ENCODE peak calls at places on chromosomes 11 and 22, in nine cellular contexts. O is upper lobe of right lung; T is CD8-positive, alpha-beta T cell; E is mesendoderm; H is iPS DF 6.9; B is CD4-positive, CD25-positive, alpha-beta regulatory T cell; D is transverse colon; Q is sigmoid colon; R is PC-9. J is an unnamed sample.

GRCh38 chr11:19951558-19952083 is 208.7 kb downstream of the DBX1 start:
- DNase-seq in O (no peak), T (no peak), E (peak), H (peak), B (peak), D (no peak), Q (no peak), R (no peak), J (no peak)

GRCh38 chr11:32960553-32961164 is 55.0 kb upstream of the DEPDC7 start:
- DNase-seq in O (no peak), T (no peak), E (peak), H (no peak), B (peak), D (no peak), Q (no peak), R (no peak), J (no peak)

GRCh38 chr11:67389477-67389876 is 2.3 kb upstream of the RAD9A start:
- DNase-seq in O (no peak), T (peak), E (peak), H (no peak), B (peak), D (peak), Q (no peak), R (peak), J (no peak)

GRCh38 chr22:45469573-45470383 is 32.9 kb upstream of the FBLN1 start:
- DNase-seq in O (no peak), T (no peak), E (no peak), H (no peak), B (no peak), D (no peak), Q (peak), R (peak), J (no peak)

GRCh38 chr11:117823294-117823940 is 1.1 kb downstream of the FXYD2 start:
- DNase-seq in O (peak), T (peak), E (peak), H (no peak), B (peak), D (peak), Q (peak), R (no peak), J (peak)

GRCh38 chr11:112118176-112118575 is 31.5 kb downstream of the SDHD start:
- DNase-seq in O (no peak), T (no peak), E (no peak), H (no peak), B (peak), D (no peak), Q (no peak), R (no peak), J (no peak)

GRCh38 chr11:85575388-85575787 is 51.8 kb downstream of the DLG2 start:
- DNase-seq in O (no peak), T (no peak), E (peak), H (no peak), B (no peak), D (no peak), Q (no peak), R (no peak), J (no peak)

GRCh38 chr22:35352214-35353111 is 28.4 kb upstream of the HMOX1 start:
- DNase-seq in O (peak), T (peak), E (peak), H (no peak), B (peak), D (peak), Q (peak), R (peak), J (peak)

GRCh38 chr11:16794047-16794818 is 55.8 kb downstream of the C11orf58 start:
- DNase-seq in O (no peak), T (no peak), E (no peak), H (no peak), B (no peak), D (no peak), Q (no peak), R (no peak), J (no peak)

GRCh38 chr11:41413843-41414242 is 45.6 kb downstream of the LRRC4C start:
- DNase-seq in O (no peak), T (no peak), E (no peak), H (no peak), B (no peak), D (no peak), Q (no peak), R (no peak), J (no peak)

GRCh38 chr11:31808721-31809542 is 2.2 kb downstream of the PAX6 start:
- DNase-seq in O (peak), T (no peak), E (no peak), H (no peak), B (no peak), D (no peak), Q (no peak), R (no peak), J (no peak)

GRCh38 chr11:31806944-31807790 is 4.0 kb downstream of the PAX6 start:
- DNase-seq in O (no peak), T (no peak), E (peak), H (no peak), B (no peak), D (no peak), Q (no peak), R (no peak), J (no peak)

GRCh38 chr11:31807791-31808074 is 3.4 kb downstream of the PAX6 start:
- DNase-seq in O (no peak), T (no peak), E (no peak), H (no peak), B (no peak), D (no peak), Q (no peak), R (no peak), J (no peak)

GRCh38 chr11:31809543-31809856 is 1.6 kb downstream of the PAX6 start:
- DNase-seq in O (no peak), T (no peak), E (no peak), H (no peak), B (no peak), D (no peak), Q (no peak), R (no peak), J (no peak)

GRCh38 chr11:31808268-31808667 is 2.9 kb downstream of the PAX6 start:
- DNase-seq in O (no peak), T (no peak), E (peak), H (no peak), B (no peak), D (no peak), Q (no peak), R (no peak), J (no peak)
- H3K4me3 ChIP-seq in O (no peak), T (no peak), E (no peak), H (no peak), B (no peak), D (no peak), Q (no peak), R (peak), J (no peak)

GRCh38 chr22:32850157-32850556 is 48.7 kb downstream of the TIMP3 start:
- DNase-seq in O (no peak), T (no peak), E (no peak), H (no peak), B (no peak), D (no peak), Q (no peak), R (no peak), J (no peak)
- H3K27ac ChIP-seq in O (peak), T (no peak), E (no peak), H (no peak), B (no peak), D (peak), Q (peak), R (no peak), J (peak)

GRCh38 chr11:77730789-77731188 is 89.7 kb downstream of the RSF1 start:
- DNase-seq in O (no peak), T (no peak), E (no peak), H (no peak), B (no peak), D (no peak), Q (no peak), R (no peak), J (no peak)
- H3K4me3 ChIP-seq in O (no peak), T (no peak), E (no peak), H (no peak), B (no peak), D (no peak), Q (no peak), R (no peak), J (no peak)

GRCh38 chr22:46748206-46748947 is 10.3 kb upstream of the CERK start:
- DNase-seq in O (no peak), T (no peak), E (no peak), H (no peak), B (no peak), D (no peak), Q (no peak), R (no peak), J (no peak)
- H3K27ac ChIP-seq in O (peak), T (peak), E (no peak), H (no peak), B (peak), D (peak), Q (peak), R (peak), J (no peak)

DNA sequence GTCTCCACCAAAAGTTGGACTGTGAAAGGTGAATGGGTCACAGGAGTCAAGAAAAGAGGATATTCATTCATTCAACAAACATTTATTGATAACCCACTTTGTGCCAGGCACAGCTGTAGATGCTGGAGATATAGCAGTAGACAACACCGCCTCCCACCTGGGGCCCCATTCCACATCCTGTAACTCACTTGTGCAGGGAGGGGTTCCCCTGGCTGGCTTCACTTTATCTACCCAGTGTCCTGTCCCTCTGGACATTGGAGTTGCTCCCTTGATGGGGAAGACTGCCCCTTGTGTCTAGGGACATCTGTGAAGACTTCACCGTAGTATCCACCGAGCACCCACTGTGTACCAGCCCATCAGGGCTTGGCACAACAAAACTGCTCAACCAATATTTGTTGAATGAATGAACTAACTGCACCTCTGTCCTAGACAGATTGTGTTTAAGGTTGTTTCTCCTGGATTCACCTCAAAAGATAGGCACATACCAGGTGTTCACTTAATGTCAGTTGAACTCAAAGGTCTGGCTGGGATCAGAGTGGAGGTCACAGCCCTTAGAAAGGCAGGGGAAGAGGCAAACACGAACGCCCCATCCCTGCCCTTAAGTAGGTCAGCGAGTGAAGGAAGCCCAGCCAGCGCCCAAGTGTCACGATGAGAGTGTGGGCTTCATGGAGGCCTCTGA is 1.4 kb upstream of the OVOL1 start:
- DNase-seq in O (no peak), T (no peak), E (no peak), H (no peak), B (peak), D (no peak), Q (no peak), R (no peak), J (no peak)
- H3K4me3 ChIP-seq in O (no peak), T (no peak), E (no peak), H (no peak), B (no peak), D (no peak), Q (no peak), R (no peak), J (no peak)

GRCh38 chr22:33539902-33540751 is 380.1 kb downstream of the LARGE1 start:
- DNase-seq in O (peak), T (no peak), E (no peak), H (no peak), B (no peak), D (peak), Q (peak), R (no peak), J (no peak)

GRCh38 chr22:33535937-33536875 is 384.1 kb downstream of the LARGE1 start:
- DNase-seq in O (no peak), T (no peak), E (peak), H (no peak), B (no peak), D (no peak), Q (no peak), R (no peak), J (no peak)

GRCh38 chr22:33539202-33539901 is 380.9 kb downstream of the LARGE1 start:
- DNase-seq in O (no peak), T (no peak), E (no peak), H (no peak), B (no peak), D (no peak), Q (no peak), R (no peak), J (no peak)

GRCh38 chr22:33537059-33537458 is 383.2 kb downstream of the LARGE1 start:
- DNase-seq in O (no peak), T (no peak), E (no peak), H (no peak), B (no peak), D (no peak), Q (no peak), R (no peak), J (no peak)

DNA sequence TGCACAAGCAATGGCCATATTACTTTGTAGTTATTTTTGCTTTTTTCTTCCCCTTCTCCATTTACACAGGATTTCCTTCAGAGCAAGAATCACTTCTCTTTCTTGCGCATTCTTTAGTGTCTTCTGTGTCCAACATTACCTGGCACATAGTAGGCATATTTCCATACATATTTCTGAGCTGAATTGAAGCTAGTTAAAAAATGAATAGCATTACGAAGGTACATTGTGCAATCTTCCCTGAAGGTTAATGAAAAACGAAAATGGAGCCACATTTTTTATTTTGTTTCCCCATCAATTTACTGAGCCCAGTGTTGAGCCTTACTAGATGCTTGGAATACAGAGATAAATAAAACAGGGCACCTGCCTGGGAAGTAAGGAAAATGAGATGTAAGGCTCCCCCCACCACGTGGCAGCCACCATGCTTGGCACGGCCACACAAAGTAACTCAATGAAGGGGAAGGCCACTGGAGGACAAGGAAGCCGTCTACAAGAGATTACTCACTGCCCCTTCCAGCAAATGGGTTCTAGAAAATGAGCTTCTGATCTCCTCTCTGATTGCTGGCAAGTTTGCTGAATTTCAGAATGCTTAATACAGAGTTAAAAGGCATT is 381.9 kb downstream of the LARGE1 start:
- DNase-seq in O (no peak), T (no peak), E (no peak), H (no peak), B (no peak), D (no peak), Q (no peak), R (no peak), J (no peak)
- H3K27ac ChIP-seq in O (no peak), T (no peak), E (no peak), H (no peak), B (no peak), D (no peak), Q (no peak), R (no peak), J (no peak)

GRCh38 chr11:58731819-58732218 is at the start of gene GLYAT:
- DNase-seq in O (no peak), T (no peak), E (no peak), H (no peak), B (no peak), D (no peak), Q (no peak), R (no peak), J (no peak)
- H3K4me3 ChIP-seq in O (no peak), T (no peak), E (no peak), H (no peak), B (no peak), D (no peak), Q (no peak), R (no peak), J (no peak)

GRCh38 chr11:130396965-130397364 is 31.4 kb downstream of the ADAMTS8 start:
- DNase-seq in O (no peak), T (no peak), E (no peak), H (no peak), B (no peak), D (no peak), Q (no peak), R (no peak), J (no peak)

GRCh38 chr11:130397780-130398179 is 30.6 kb downstream of the ADAMTS8 start:
- DNase-seq in O (no peak), T (no peak), E (no peak), H (no peak), B (no peak), D (no peak), Q (no peak), R (no peak), J (no peak)

GRCh38 chr11:130400793-130401483 is 27.5 kb downstream of the ADAMTS8 start:
- DNase-seq in O (no peak), T (no peak), E (no peak), H (no peak), B (no peak), D (no peak), Q (no peak), R (no peak), J (no peak)

GRCh38 chr11:130403301-130403804 is 25.1 kb downstream of the ADAMTS8 start:
- DNase-seq in O (no peak), T (no peak), E (no peak), H (no peak), B (no peak), D (peak), Q (peak), R (peak), J (peak)

DNA sequence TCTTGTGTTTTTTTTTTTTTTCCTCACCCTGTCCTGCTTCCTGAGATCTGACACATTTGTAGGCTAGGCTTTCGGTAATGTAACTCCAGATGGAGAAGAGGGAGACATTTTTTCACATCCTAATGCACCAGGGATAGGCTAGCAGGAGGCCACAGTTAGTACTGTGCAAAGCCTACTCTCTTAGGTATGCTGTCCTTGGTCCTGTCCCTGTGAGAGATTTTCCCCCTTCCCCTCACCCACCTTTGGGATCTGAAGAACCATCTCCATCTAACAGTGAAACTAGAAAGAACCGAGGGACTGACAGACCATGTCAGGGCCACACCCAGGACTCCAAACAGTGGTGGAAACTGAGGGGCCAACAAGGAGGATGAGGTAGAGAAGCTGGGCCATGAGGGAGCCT is 29.2 kb downstream of the ADAMTS8 start:
- DNase-seq in O (no peak), T (no peak), E (no peak), H (no peak), B (no peak), D (no peak), Q (no peak), R (no peak), J (no peak)
- H3K27ac ChIP-seq in O (no peak), T (no peak), E (no peak), H (no peak), B (no peak), D (no peak), Q (no peak), R (no peak), J (no peak)